ENCODE peak calls at places on chromosomes 3 and 15, in five cellular contexts. Z is OCI-LY7, I is AG09319, H is dorsolateral prefrontal cortex, G is ovary. V is an unnamed sample.

GRCh38 chr3:121483290-121483689 is 62.5 kb downstream of the POLQ start:
- DNase-seq in G (no peak), H (no peak), Z (no peak), I (no peak), V (no peak)

GRCh38 chr3:115861166-115861733 is 237.9 kb downstream of the GAP43 start:
- DNase-seq in I (no peak), H (no peak), G (no peak), Z (no peak), V (no peak)

GRCh38 chr3:54600441-54601204 is 327.2 kb downstream of the LRTM1 start:
- DNase-seq in Z (no peak), G (no peak), I (no peak), H (peak; percentile 9), V (no peak)

GRCh38 chr3:140753865-140754754 is 76.2 kb downstream of the TRIM42 start:
- DNase-seq in I (no peak), H (no peak), Z (peak; percentile 73), G (no peak), V (no peak)

GRCh38 chr3:58539636-58540035 is 2.6 kb upstream of the ACOX2 start:
- DNase-seq in Z (no peak), I (no peak), H (no peak), G (no peak), V (no peak)

GRCh38 chr3:8984512-8984911 is 21.2 kb upstream of the RAD18 start:
- DNase-seq in Z (no peak), G (no peak), I (no peak), H (no peak), V (no peak)

GRCh38 chr3:172524611-172525010 is 1.4 kb upstream of the TNFSF10 start:
- DNase-seq in H (no peak), G (no peak), I (no peak), Z (no peak), V (no peak)

GRCh38 chr3:68919000-68919399 is 13.3 kb downstream of the TAFA4 start:
- DNase-seq in H (no peak), I (no peak), G (no peak), Z (no peak), V (no peak)

GRCh38 chr15:26280281-26280680 is 417.2 kb upstream of the ATP10A start:
- DNase-seq in I (no peak), Z (no peak), G (no peak), H (no peak), V (no peak)

GRCh38 chr3:84586427-84586826 is 372.4 kb upstream of the CADM2 start:
- DNase-seq in I (no peak), Z (no peak), H (no peak), G (no peak), V (no peak)

GRCh38 chr3:123733805-123734526 is 149.1 kb upstream of the HACD2 start:
- DNase-seq in I (no peak), H (no peak), Z (no peak), G (no peak), V (no peak)

GRCh38 chr3:195221015-195221853 is 49.7 kb downstream of the XXYLT1 start:
- DNase-seq in H (no peak), G (peak; percentile 56), Z (no peak), I (no peak), V (no peak)

GRCh38 chr15:76987276-76987675 is 7.7 kb upstream of the PSTPIP1 start:
- DNase-seq in I (no peak), G (no peak), H (no peak), Z (no peak), V (no peak)

GRCh38 chr15:45665261-45665660 is 30.4 kb downstream of the SQOR start:
- DNase-seq in H (no peak), I (no peak), Z (no peak), G (no peak), V (no peak)

GRCh38 chr15:66515901-66516322 is 10.8 kb downstream of the ZWILCH start:
- DNase-seq in G (no peak), I (no peak), Z (peak; percentile 61), H (no peak), V (no peak)

GRCh38 chr15:87961851-87962816 is 294.4 kb downstream of the NTRK3 start:
- DNase-seq in H (no peak), Z (no peak), I (no peak), G (no peak), V (no peak)

GRCh38 chr15:92650256-92650655 is 5.3 kb downstream of the FAM174B start:
- DNase-seq in G (peak; percentile 73), I (no peak), H (no peak), Z (no peak), V (no peak)

GRCh38 chr3:12824299-12824698 is 17.1 kb downstream of the RPL32 start:
- DNase-seq in I (no peak), G (no peak), Z (no peak), H (no peak), V (no peak)

GRCh38 chr3:39133822-39134221 is 19.6 kb downstream of the CSRNP1 start:
- DNase-seq in Z (no peak), G (no peak), I (no peak), H (no peak), V (no peak)

GRCh38 chr3:136789976-136790375 is 28.9 kb upstream of the SLC35G2 start:
- DNase-seq in G (no peak), I (no peak), Z (no peak), H (no peak), V (no peak)

GRCh38 chr3:40971191-40972168 is 227.8 kb upstream of the CTNNB1 start:
- DNase-seq in H (no peak), I (peak; percentile 71), G (peak; percentile 72), Z (peak; percentile 57), V (peak; percentile 62)

GRCh38 chr15:100760357-100760903 is 119.2 kb upstream of the ALDH1A3 start:
- DNase-seq in H (no peak), Z (no peak), G (no peak), I (no peak), V (no peak)

GRCh38 chr3:135862361-135862760 is 103.2 kb upstream of the PPP2R3A start:
- DNase-seq in Z (no peak), G (no peak), I (no peak), H (no peak), V (no peak)

DNA sequence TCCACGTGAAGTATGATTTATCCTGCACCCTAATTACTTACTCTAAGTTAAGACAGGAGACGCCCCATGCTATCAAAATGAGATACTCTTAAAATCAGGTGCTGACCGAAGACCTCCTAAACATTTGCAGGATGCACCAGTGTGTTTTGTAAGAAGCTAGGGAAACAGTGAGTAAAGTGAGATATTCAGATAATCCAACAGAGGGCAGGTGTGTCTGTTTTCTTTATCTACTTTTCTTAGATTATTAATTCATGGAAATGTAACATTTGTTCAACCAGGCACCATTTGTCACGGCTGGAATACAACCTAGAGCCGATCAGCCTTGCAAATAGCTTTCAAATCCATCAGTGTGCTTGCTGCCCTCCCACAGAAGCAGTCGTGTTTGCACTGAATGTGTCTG is 202.0 kb upstream of the CHRM5 start:
- DNase-seq in Z (no peak), H (no peak), G (no peak), I (no peak), V (no peak)
- TF ChIP-seq CTCF in Z (peak; percentile 57), H (no peak), G (no peak), I (no peak), V (no peak)

GRCh38 chr3:71210257-71211002 is 373.1 kb downstream of the FOXP1 start:
- DNase-seq in I (no peak), H (no peak), Z (no peak), G (no peak), V (no peak)
- TF ChIP-seq CTCF in I (peak; percentile 8), H (no peak), Z (no peak), G (no peak), V (no peak)

GRCh38 chr15:98647026-98647773 is 1.1 kb upstream of the IGF1R start:
- DNase-seq in G (peak; percentile 91), I (no peak), H (peak; percentile 72), Z (peak; percentile 81), V (peak; percentile 83)
- TF ChIP-seq CTCF in G (no peak), I (no peak), H (peak; percentile 63), Z (peak; percentile 54), V (peak; percentile 71)

DNA sequence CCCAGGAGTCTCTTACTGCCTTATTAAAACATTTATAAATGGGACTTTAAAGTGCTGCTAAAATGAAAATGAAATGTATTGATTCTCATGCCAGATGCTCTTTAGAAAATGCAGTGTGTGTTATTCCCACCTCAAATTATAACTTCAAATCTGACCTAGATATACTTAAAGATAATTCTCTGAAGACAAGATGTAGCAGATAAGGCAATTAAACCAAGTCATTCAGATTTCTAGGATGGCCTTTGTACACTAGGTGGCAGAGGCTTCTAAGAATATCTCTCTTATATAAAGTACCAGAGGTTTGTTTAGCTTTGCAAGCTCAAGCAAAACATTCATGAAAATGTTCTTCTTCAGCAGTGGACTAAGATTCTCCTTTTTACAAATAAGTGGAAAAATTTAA is 26.9 kb upstream of the GOLGA8B start:
- DNase-seq in I (no peak), H (no peak), Z (peak; percentile 11), G (no peak), V (no peak)
- TF ChIP-seq CTCF in I (peak; percentile 24), H (peak; percentile 20), Z (peak; percentile 66), G (no peak), V (peak; percentile 26)

GRCh38 chr3:56923546-56924224 is 121.9 kb upstream of the ARHGEF3 start:
- DNase-seq in Z (peak; percentile 52), H (no peak), G (no peak), I (no peak), V (no peak)

GRCh38 chr3:56930706-56931105 is 129.0 kb upstream of the ARHGEF3 start:
- DNase-seq in H (no peak), I (no peak), G (no peak), Z (no peak), V (no peak)

GRCh38 chr3:56929809-56930615 is 128.3 kb upstream of the ARHGEF3 start:
- DNase-seq in Z (no peak), G (no peak), I (no peak), H (no peak), V (no peak)

GRCh38 chr3:56928379-56929068 is 126.8 kb upstream of the ARHGEF3 start:
- DNase-seq in I (no peak), G (no peak), H (no peak), Z (peak; percentile 62), V (no peak)

DNA sequence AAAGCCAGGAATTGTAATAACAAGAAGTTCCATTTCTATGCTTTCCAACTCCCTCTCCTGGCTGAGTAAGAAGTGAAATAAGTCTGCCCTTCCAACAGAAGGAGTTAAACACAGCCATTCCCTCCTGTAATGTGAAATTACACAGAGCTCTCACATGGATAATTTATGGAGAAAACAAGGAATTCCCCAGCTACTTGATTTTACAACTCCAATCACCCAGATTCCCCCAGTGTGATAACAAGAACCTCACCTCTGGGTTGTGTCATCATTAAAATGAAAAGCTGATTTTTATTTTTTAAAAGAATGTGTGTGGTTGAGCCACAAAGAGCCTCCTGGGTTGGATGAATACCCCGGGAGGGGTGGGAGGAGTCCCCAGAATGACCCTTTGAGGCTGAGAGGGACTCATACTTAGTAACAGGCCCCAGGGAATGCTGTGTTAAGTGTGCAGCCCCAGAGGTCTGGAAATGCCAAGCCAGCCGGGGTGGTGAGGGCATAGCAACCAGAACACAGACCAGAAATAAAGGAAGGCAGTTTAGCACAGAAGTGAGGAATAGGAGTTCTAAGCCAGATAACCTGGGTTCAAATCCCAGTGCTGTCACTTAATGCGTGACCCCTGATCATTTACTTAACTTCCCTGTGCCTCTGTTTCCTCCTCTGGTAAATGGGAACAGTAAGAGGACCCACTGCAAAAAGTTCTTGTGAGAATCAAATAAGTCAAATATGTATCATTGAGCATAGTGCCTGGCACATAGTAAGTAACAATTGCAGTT is 124.9 kb upstream of the ARHGEF3 start:
- DNase-seq in I (no peak), H (no peak), Z (no peak), G (no peak), V (no peak)
- TF ChIP-seq CTCF in I (no peak), H (no peak), Z (no peak), G (no peak), V (no peak)

V was measured in GM13976.